ENCODE peak calls at places on chromosomes 5 and 9, in nine cellular contexts. Z, Q, T, W, L, H, G, U and R are unnamed samples.

GRCh38 chr5:132190161-132190817 is 37.4 kb downstream of the P4HA2 start:
- DNase-seq in H (peak; percentile 60), U (peak; percentile 63), Z (peak; percentile 43), G (no peak), T (no peak), L (no peak), Q (peak; percentile 88), W (peak; percentile 48), R (peak; percentile 66)

GRCh38 chr9:17318821-17319320 is 184.0 kb downstream of the CNTLN start:
- DNase-seq in H (no peak), G (no peak), W (no peak), U (peak; percentile 29), L (no peak), T (no peak), Q (no peak), Z (no peak), R (no peak)

GRCh38 chr5:56282951-56283350 is 49.8 kb upstream of the ANKRD55 start:
- DNase-seq in H (no peak), L (no peak), W (no peak), T (no peak), Z (no peak), U (no peak), Q (no peak), G (no peak), R (no peak)

GRCh38 chr9:89775641-89776040 is 170.8 kb downstream of the GADD45G start:
- DNase-seq in G (no peak), Q (no peak), Z (no peak), W (no peak), H (no peak), U (no peak), T (no peak), L (no peak), R (peak; percentile 27)

GRCh38 chr5:91186101-91186500 is 197.0 kb downstream of the ARRDC3 start:
- DNase-seq in H (no peak), W (no peak), Q (no peak), L (no peak), U (no peak), Z (no peak), G (no peak), T (no peak), R (no peak)

GRCh38 chr5:76696254-76696653 is 19.7 kb upstream of the F2R start:
- DNase-seq in U (no peak), H (no peak), G (no peak), Z (no peak), T (no peak), W (no peak), L (no peak), Q (no peak), R (no peak)

GRCh38 chr9:131043097-131043496 is 34.1 kb downstream of the LAMC3 start:
- DNase-seq in T (no peak), G (no peak), L (no peak), W (no peak), H (no peak), Z (no peak), Q (no peak), U (no peak), R (no peak)

GRCh38 chr5:59640411-59640810 is 253.1 kb downstream of the PDE4D start:
- DNase-seq in H (no peak), L (no peak), Q (no peak), U (peak; percentile 66), T (no peak), G (no peak), W (no peak), Z (no peak), R (no peak)

GRCh38 chr9:110891760-110892159 is 146.5 kb downstream of the LPAR1 start:
- DNase-seq in Q (peak; percentile 5), U (no peak), Z (no peak), H (no peak), G (no peak), W (no peak), L (no peak), T (no peak), R (no peak)

GRCh38 chr9:22813520-22813919 is 366.9 kb downstream of the DMRTA1 start:
- DNase-seq in W (no peak), H (no peak), U (peak; percentile 7), L (no peak), Z (no peak), Q (peak; percentile 56), G (no peak), T (no peak), R (no peak)

GRCh38 chr5:1505506-1506241 is 18.1 kb downstream of the LPCAT1 start:
- DNase-seq in Z (no peak), G (no peak), T (no peak), W (no peak), Q (peak; percentile 59), L (no peak), H (no peak), U (no peak), R (no peak)

GRCh38 chr5:172178301-172179031 is 9.6 kb downstream of the STK10 start:
- DNase-seq in W (no peak), H (peak; percentile 46), G (peak; percentile 86), T (no peak), L (no peak), U (peak; percentile 54), Q (no peak), Z (no peak), R (no peak)

GRCh38 chr5:147193123-147193522 is 41.7 kb upstream of the STK32A start:
- DNase-seq in W (no peak), Z (no peak), Q (no peak), L (no peak), U (no peak), G (no peak), H (no peak), T (no peak), R (no peak)

GRCh38 chr9:34928921-34929320 is 29.2 kb upstream of the PHF24 start:
- DNase-seq in Z (no peak), L (no peak), U (no peak), G (no peak), W (no peak), T (no peak), H (no peak), Q (peak; percentile 18), R (no peak)

GRCh38 chr5:33310471-33310870 is 130.3 kb upstream of the TARS1 start:
- DNase-seq in T (no peak), Z (no peak), G (no peak), L (no peak), U (peak; percentile 49), Q (no peak), H (no peak), W (no peak), R (no peak)

GRCh38 chr5:108418172-108418571 is 36.3 kb upstream of the FBXL17 start:
- DNase-seq in Z (no peak), U (no peak), G (no peak), W (no peak), Q (no peak), L (no peak), H (no peak), T (no peak), R (no peak)

GRCh38 chr5:57280811-57281301 is 107.0 kb downstream of the GPBP1 start:
- DNase-seq in G (no peak), U (no peak), Z (no peak), L (no peak), T (no peak), H (no peak), Q (no peak), W (no peak), R (no peak)

GRCh38 chr9:123044556-123044955 is 11.1 kb downstream of the GPR21 start:
- DNase-seq in G (no peak), U (peak; percentile 65), Q (peak; percentile 49), T (no peak), W (no peak), L (no peak), H (no peak), Z (no peak), R (no peak)

GRCh38 chr5:61638476-61638875 is 306.4 kb downstream of the ZSWIM6 start:
- DNase-seq in Z (no peak), U (no peak), T (no peak), G (peak; percentile 45), W (no peak), H (no peak), Q (no peak), L (no peak), R (no peak)

GRCh38 chr5:176446884-176447537 is 1.2 kb upstream of the FAF2 start:
- DNase-seq in W (peak; percentile 15), H (peak; percentile 12), U (no peak), Q (no peak), Z (no peak), G (no peak), T (no peak), L (peak; percentile 9), R (peak; percentile 69)

GRCh38 chr9:71249729-71250317 is 128.4 kb upstream of the TRPM3 start:
- DNase-seq in G (no peak), Q (peak; percentile 90), L (no peak), W (peak; percentile 22), U (peak; percentile 76), H (peak; percentile 10), Z (peak; percentile 3), T (no peak), R (peak; percentile 49)

GRCh38 chr5:6759401-6759800 is 46.2 kb downstream of the TENT4A start:
- DNase-seq in U (peak; percentile 97), L (no peak), Z (no peak), W (no peak), H (no peak), G (no peak), T (no peak), Q (no peak), R (peak; percentile 74)

GRCh38 chr9:117782931-117783788 is 79.0 kb downstream of the TLR4 start:
- DNase-seq in T (peak; percentile 52), L (peak; percentile 23), Z (no peak), U (peak; percentile 37), W (peak; percentile 62), G (peak; percentile 66), Q (peak; percentile 82), H (peak; percentile 65), R (peak; percentile 92)

GRCh38 chr5:172854451-172854871 is 20.4 kb downstream of the ERGIC1 start:
- DNase-seq in T (no peak), Z (no peak), U (no peak), G (peak; percentile 85), H (peak; percentile 60), L (no peak), W (no peak), Q (no peak), R (no peak)

GRCh38 chr9:134690946-134691694 is 49.5 kb downstream of the COL5A1 start:
- DNase-seq in T (no peak), L (no peak), W (no peak), Z (no peak), Q (peak; percentile 25), H (no peak), G (no peak), U (no peak), R (no peak)

GRCh38 chr9:113770396-113770795 is 105.7 kb upstream of the ZNF618 start:
- DNase-seq in T (no peak), W (no peak), U (no peak), L (no peak), G (no peak), H (no peak), Q (no peak), Z (no peak), R (no peak)

GRCh38 chr5:119022017-119022745 is 33.8 kb upstream of the DTWD2 start:
- DNase-seq in U (peak; percentile 69), Z (no peak), G (no peak), H (peak; percentile 57), T (no peak), L (no peak), Q (no peak), W (no peak), R (no peak)

GRCh38 chr5:55853818-55854217 is 2.7 kb downstream of the IL31RA start:
- DNase-seq in Q (no peak), L (no peak), Z (no peak), W (no peak), G (no peak), U (no peak), H (no peak), T (no peak), R (no peak)